ENCODE peak calls at places on chromosomes 13 and 19, in seven cellular contexts. N, O, G, D, J, W and I are unnamed samples. For H3K36me3, the result is how much of the 10 kb centered on the place peaks cover.

GRCh38 chr19:39472746-39473442 is 7.7 kb upstream of the TIMM50 start:
- DNase-seq in N (no peak), O (no peak), G (no peak), D (no peak), J (no peak), W (no peak), I (no peak)

GRCh38 chr19:3358919-3359849 is 7.2 kb upstream of the NFIC start:
- DNase-seq in N (peak), O (peak), G (peak), D (peak), J (peak), W (peak), I (peak)

GRCh38 chr13:113814435-113814821 is 49.4 kb downstream of the GAS6 start:
- DNase-seq in N (no peak), O (no peak), G (no peak), D (no peak), J (peak), W (peak), I (no peak)

GRCh38 chr19:7888145-7888825 is at the start of gene LRRC8E:
- DNase-seq in N (no peak), O (peak), G (no peak), D (peak), J (peak), W (peak), I (no peak)

GRCh38 chr13:32496574-32497160 is 41.9 kb downstream of the N4BP2L2 start:
- DNase-seq in N (no peak), O (no peak), G (no peak), D (no peak), J (no peak), W (no peak), I (no peak)

GRCh38 chr19:12364391-12365093 is 941 bp downstream of the ZNF442 start:
- DNase-seq in N (peak), O (peak), G (no peak), D (no peak), J (peak), W (peak), I (peak)

GRCh38 chr19:8334458-8335342 is 8.4 kb downstream of the KANK3 start:
- DNase-seq in N (no peak), O (peak), G (no peak), D (peak), J (peak), W (peak), I (peak)

GRCh38 chr13:105735269-105735668 is 800.2 kb downstream of the EFNB2 start:
- DNase-seq in N (no peak), O (no peak), G (no peak), D (no peak), J (no peak), W (no peak), I (no peak)

GRCh38 chr13:108495686-108496363 is 133.6 kb upstream of the MYO16 start:
- DNase-seq in N (no peak), O (no peak), G (no peak), D (no peak), J (no peak), W (no peak), I (no peak)

GRCh38 chr19:57241181-57241580 is 749 bp downstream of the ZNF805 start:
- DNase-seq in N (no peak), O (no peak), G (no peak), D (no peak), J (peak), W (no peak), I (no peak)

GRCh38 chr13:90375851-90376250 is 971.6 kb upstream of the MIR17HG start:
- DNase-seq in N (no peak), O (no peak), G (no peak), D (no peak), J (no peak), W (no peak), I (no peak)

GRCh38 chr13:46134961-46135522 is 30.2 kb upstream of the CPB2 start:
- DNase-seq in N (no peak), O (peak), G (no peak), D (no peak), J (peak), W (peak), I (no peak)

GRCh38 chr19:42295831-42296525 is 6.0 kb upstream of the PRR19 start:
- DNase-seq in N (peak), O (peak), G (peak), D (peak), J (peak), W (peak), I (peak)

GRCh38 chr13:112115403-112116091 is 48.6 kb downstream of the SOX1 start:
- DNase-seq in N (no peak), O (no peak), G (no peak), D (peak), J (no peak), W (no peak), I (no peak)

GRCh38 chr19:55275851-55276719 is 3.8 kb downstream of the HSPBP1 start:
- DNase-seq in N (no peak), O (no peak), G (no peak), D (no peak), J (no peak), W (no peak), I (peak)

GRCh38 chr19:19647037-19647835 is 3.8 kb upstream of the GMIP start:
- DNase-seq in N (no peak), O (no peak), G (no peak), D (peak), J (no peak), W (no peak), I (no peak)

GRCh38 chr19:19645233-19645870 is 1.9 kb upstream of the GMIP start:
- DNase-seq in N (no peak), O (no peak), G (no peak), D (no peak), J (no peak), W (no peak), I (no peak)

GRCh38 chr19:19643158-19644053 is at the start of gene GMIP:
- DNase-seq in N (peak), O (peak), G (peak), D (peak), J (peak), W (peak), I (peak)

GRCh38 chr19:19644054-19644388 is 564 bp upstream of the GMIP start:
- DNase-seq in N (no peak), O (no peak), G (no peak), D (no peak), J (no peak), W (no peak), I (no peak)

GRCh38 chr19:19642506-19643157 is 825 bp downstream of the GMIP start:
- DNase-seq in N (no peak), O (no peak), G (no peak), D (no peak), J (no peak), W (no peak), I (no peak)
- TF ChIP-seq CTCF in N (no peak), O (no peak), G (no peak), D (no peak), J (no peak), W (no peak), I (no peak)

GRCh38 chr19:16394681-16395375 is 70.2 kb downstream of the KLF2 start:
- DNase-seq in N (peak), O (no peak), G (no peak), D (peak), J (peak), W (peak), I (no peak)

GRCh38 chr19:16389848-16390247 is 65.2 kb downstream of the KLF2 start:
- DNase-seq in N (no peak), O (no peak), G (no peak), D (no peak), J (no peak), W (no peak), I (no peak)

GRCh38 chr19:16397791-16398529 is 73.3 kb downstream of the KLF2 start:
- DNase-seq in N (no peak), O (no peak), G (no peak), D (no peak), J (no peak), W (peak), I (no peak)

GRCh38 chr19:16391301-16392055 is 66.9 kb downstream of the KLF2 start:
- DNase-seq in N (no peak), O (no peak), G (no peak), D (no peak), J (no peak), W (no peak), I (no peak)

GRCh38 chr19:16394111-16394510 is 69.5 kb downstream of the KLF2 start:
- DNase-seq in N (no peak), O (no peak), G (no peak), D (peak), J (no peak), W (no peak), I (no peak)
- H3K36me3 ChIP-seq in N (under half), O (under half), G (half or more), D (under half), J (under half), W (under half), I (under half)

GRCh38 chr19:31356587-31357314 is 7.5 kb upstream of the TSHZ3 start:
- DNase-seq in N (no peak), O (peak), G (peak), D (no peak), J (no peak), W (peak), I (no peak)
- TF ChIP-seq CTCF in N (no peak), O (peak), G (peak), D (no peak), J (no peak), W (no peak), I (no peak)

GRCh38 chr19:1952635-1953034 is 11.7 kb downstream of the CSNK1G2 start:
- DNase-seq in N (no peak), O (no peak), G (no peak), D (no peak), J (no peak), W (no peak), I (no peak)

GRCh38 chr19:1949304-1950101 is 8.5 kb downstream of the CSNK1G2 start:
- DNase-seq in N (no peak), O (no peak), G (no peak), D (no peak), J (no peak), W (no peak), I (peak)

GRCh38 chr19:1948676-1949075 is 7.7 kb downstream of the CSNK1G2 start:
- DNase-seq in N (no peak), O (no peak), G (no peak), D (no peak), J (no peak), W (no peak), I (no peak)

GRCh38 chr19:1953037-1953436 is 12.1 kb downstream of the CSNK1G2 start:
- DNase-seq in N (no peak), O (no peak), G (no peak), D (no peak), J (no peak), W (no peak), I (no peak)

DNA sequence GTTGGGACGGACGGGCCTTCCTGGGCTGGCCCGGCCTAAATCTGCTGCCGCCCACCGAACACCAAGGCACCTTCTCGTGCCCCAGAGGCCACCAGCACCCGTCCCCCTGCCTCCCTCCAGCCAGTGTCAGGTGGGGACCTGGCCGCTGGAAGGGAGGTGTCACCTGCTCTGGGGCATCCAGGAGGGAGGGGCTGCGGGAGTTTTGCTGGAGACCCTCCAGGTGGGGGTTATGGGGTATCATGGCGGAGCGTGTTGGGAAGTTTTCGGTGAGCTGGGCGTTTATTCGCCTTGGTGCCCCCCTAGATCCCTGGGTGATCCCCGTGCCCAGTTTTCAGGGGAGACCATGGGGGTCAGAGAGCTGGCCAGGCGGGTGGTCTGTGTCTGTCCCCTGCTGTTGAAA is 9.7 kb downstream of the CSNK1G2 start:
- DNase-seq in N (no peak), O (no peak), G (no peak), D (no peak), J (no peak), W (no peak), I (no peak)
- H3K36me3 ChIP-seq in N (under half), O (under half), G (under half), D (under half), J (under half), W (under half), I (under half)

GRCh38 chr19:36152886-36153525 is 759 bp upstream of the COX7A1 start:
- DNase-seq in N (no peak), O (no peak), G (no peak), D (no peak), J (peak), W (no peak), I (no peak)

GRCh38 chr19:36151144-36152051 is 849 bp downstream of the COX7A1 start:
- DNase-seq in N (peak), O (no peak), G (peak), D (no peak), J (no peak), W (peak), I (no peak)

GRCh38 chr19:36150586-36150985 is 1.7 kb downstream of the COX7A1 start:
- DNase-seq in N (no peak), O (no peak), G (no peak), D (no peak), J (no peak), W (no peak), I (no peak)

GRCh38 chr19:36149673-36150406 is 2.4 kb downstream of the COX7A1 start:
- DNase-seq in N (no peak), O (no peak), G (no peak), D (no peak), J (no peak), W (peak), I (no peak)

DNA sequence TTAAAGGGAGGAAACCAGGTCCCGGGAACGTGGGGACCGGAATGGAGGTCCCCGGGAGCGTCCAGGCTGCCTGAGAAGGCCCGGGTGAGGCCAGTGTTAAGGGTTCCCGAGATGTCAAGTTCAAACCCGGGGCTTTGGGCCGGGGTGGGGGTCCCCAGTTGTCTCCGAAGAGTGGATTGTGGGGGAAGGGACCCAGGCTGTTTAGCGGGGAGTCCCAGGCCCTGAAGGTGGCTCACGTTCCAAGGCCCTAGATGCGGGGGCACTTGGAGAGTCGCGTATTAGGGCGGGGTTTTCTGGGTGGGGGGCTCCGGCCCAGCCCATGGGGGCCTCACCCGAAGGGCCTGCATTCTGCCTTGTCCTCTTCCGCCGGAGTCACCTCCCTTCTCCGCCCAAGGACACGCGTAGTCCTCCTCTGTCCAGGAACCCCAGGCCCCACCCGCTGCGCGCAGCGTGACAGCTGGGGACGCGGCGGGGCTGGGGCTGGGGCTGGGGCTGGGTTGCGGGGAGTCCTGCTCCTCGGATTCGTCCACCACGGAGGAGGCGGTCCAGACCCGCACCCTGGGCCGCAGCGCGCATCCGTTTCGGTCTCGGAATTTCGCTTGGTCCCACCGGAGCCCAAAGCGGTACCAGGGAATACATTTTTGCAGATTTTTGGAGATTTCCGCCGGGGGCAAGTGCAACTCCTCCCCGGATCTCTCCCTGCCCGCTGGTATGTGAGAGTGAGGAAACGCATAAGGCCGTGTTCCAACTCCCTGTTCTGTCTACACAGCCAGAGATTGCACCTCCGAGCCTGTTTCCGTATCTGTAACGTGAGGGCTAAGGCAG is at the start of gene COX7A1:
- DNase-seq in N (peak), O (peak), G (peak), D (no peak), J (no peak), W (peak), I (no peak)
- TF ChIP-seq CTCF in N (no peak), O (no peak), G (no peak), D (no peak), J (no peak), W (no peak), I (no peak)

DNA sequence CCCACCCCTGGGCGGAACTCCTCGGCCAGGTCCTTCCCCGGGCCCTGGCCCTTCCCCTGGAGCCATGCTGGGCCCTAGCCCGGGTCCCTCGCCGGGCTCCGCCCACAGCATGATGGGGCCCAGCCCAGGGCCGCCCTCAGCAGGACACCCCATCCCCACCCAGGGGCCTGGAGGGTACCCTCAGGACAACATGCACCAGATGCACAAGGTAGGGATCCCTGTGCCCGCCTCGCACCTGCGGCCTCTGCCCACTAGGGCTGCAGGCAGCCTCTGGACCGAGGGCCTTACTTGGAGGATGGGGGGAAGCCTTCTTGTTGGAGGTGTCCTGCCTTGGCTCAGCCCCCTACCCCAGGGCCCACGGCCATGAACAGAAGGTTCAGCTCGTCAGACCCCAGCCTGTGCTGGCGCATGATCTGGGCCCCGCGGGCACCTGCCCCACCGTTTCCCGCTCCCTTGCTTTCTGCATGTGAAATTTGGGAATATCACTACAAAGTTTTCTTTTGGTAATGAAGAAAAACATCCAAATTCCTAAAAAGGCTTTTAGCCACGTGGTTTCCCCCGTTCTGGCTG is 23.4 kb downstream of the SMARCA4 start:
- DNase-seq in N (no peak), O (no peak), G (no peak), D (no peak), J (no peak), W (no peak), I (no peak)
- H3K36me3 ChIP-seq in N (under half), O (under half), G (half or more), D (under half), J (half or more), W (under half), I (under half)